ENCODE peak calls at places on chromosomes 2 and 18, in ten cellular contexts. One of them, this sample, is unnamed.

GRCh38 chr2:39181297-39181696 is 60.4 kb upstream of the SOS1 start:
- DNase-seq in EL: no peak
- DNase-seq in thoracic aorta: no peak
- DNase-seq in lower leg skin: no peak
- DNase-seq in lower lobe of right lung: no peak
- DNase-seq in HFF-Myc: peak
- DNase-seq in ELF-1: no peak
- DNase-seq in activated CD4-positive, alpha-beta T cell treated with anti-CD3 and anti-CD28 coated beads for 24 hours: no peak
- DNase-seq in NCI-H2227 treated with DMSO at 0.1 percent for 48 hours: no peak
- DNase-seq in HS-5: no peak
- DNase-seq in this sample: no peak

GRCh38 chr2:177281400-177282021 is 17.0 kb upstream of the NFE2L2 start:
- DNase-seq in EL: no peak
- DNase-seq in thoracic aorta: no peak
- DNase-seq in lower leg skin: no peak
- DNase-seq in lower lobe of right lung: peak
- DNase-seq in HFF-Myc: no peak
- DNase-seq in ELF-1: no peak
- DNase-seq in activated CD4-positive, alpha-beta T cell treated with anti-CD3 and anti-CD28 coated beads for 24 hours: no peak
- DNase-seq in NCI-H2227 treated with DMSO at 0.1 percent for 48 hours: no peak
- DNase-seq in HS-5: no peak
- DNase-seq in this sample: no peak

GRCh38 chr2:173184031-173185004 is 108.7 kb downstream of the MAP3K20 start:
- DNase-seq in EL: peak
- DNase-seq in thoracic aorta: peak
- DNase-seq in lower leg skin: peak
- DNase-seq in lower lobe of right lung: no peak
- DNase-seq in HFF-Myc: peak
- DNase-seq in ELF-1: no peak
- DNase-seq in activated CD4-positive, alpha-beta T cell treated with anti-CD3 and anti-CD28 coated beads for 24 hours: no peak
- DNase-seq in NCI-H2227 treated with DMSO at 0.1 percent for 48 hours: no peak
- DNase-seq in HS-5: peak
- DNase-seq in this sample: peak

GRCh38 chr18:22637787-22638186 is 220.1 kb upstream of the CTAGE1 start:
- DNase-seq in EL: peak
- DNase-seq in thoracic aorta: no peak
- DNase-seq in lower leg skin: no peak
- DNase-seq in lower lobe of right lung: no peak
- DNase-seq in HFF-Myc: peak
- DNase-seq in ELF-1: no peak
- DNase-seq in activated CD4-positive, alpha-beta T cell treated with anti-CD3 and anti-CD28 coated beads for 24 hours: no peak
- DNase-seq in NCI-H2227 treated with DMSO at 0.1 percent for 48 hours: no peak
- DNase-seq in HS-5: peak
- DNase-seq in this sample: no peak

GRCh38 chr2:73099486-73099885 is 13.3 kb downstream of the RAB11FIP5 start:
- DNase-seq in EL: no peak
- DNase-seq in thoracic aorta: no peak
- DNase-seq in lower leg skin: no peak
- DNase-seq in lower lobe of right lung: no peak
- DNase-seq in HFF-Myc: no peak
- DNase-seq in ELF-1: no peak
- DNase-seq in activated CD4-positive, alpha-beta T cell treated with anti-CD3 and anti-CD28 coated beads for 24 hours: no peak
- DNase-seq in NCI-H2227 treated with DMSO at 0.1 percent for 48 hours: no peak
- DNase-seq in HS-5: no peak
- DNase-seq in this sample: no peak

GRCh38 chr2:240510513-240511210 is 47.1 kb downstream of the ANKMY1 start:
- DNase-seq in EL: no peak
- DNase-seq in thoracic aorta: no peak
- DNase-seq in lower leg skin: no peak
- DNase-seq in lower lobe of right lung: no peak
- DNase-seq in HFF-Myc: no peak
- DNase-seq in ELF-1: no peak
- DNase-seq in activated CD4-positive, alpha-beta T cell treated with anti-CD3 and anti-CD28 coated beads for 24 hours: no peak
- DNase-seq in NCI-H2227 treated with DMSO at 0.1 percent for 48 hours: no peak
- DNase-seq in HS-5: no peak
- DNase-seq in this sample: no peak

GRCh38 chr2:27807476-27807875 is 36.0 kb downstream of the MRPL33 start:
- DNase-seq in EL: peak
- DNase-seq in thoracic aorta: no peak
- DNase-seq in lower leg skin: no peak
- DNase-seq in lower lobe of right lung: peak
- DNase-seq in HFF-Myc: no peak
- DNase-seq in ELF-1: peak
- DNase-seq in activated CD4-positive, alpha-beta T cell treated with anti-CD3 and anti-CD28 coated beads for 24 hours: no peak
- DNase-seq in NCI-H2227 treated with DMSO at 0.1 percent for 48 hours: no peak
- DNase-seq in HS-5: no peak
- DNase-seq in this sample: peak

GRCh38 chr2:189581354-189582139 is 961 bp upstream of the SLC40A1 start:
- DNase-seq in EL: peak
- DNase-seq in thoracic aorta: no peak
- DNase-seq in lower leg skin: no peak
- DNase-seq in lower lobe of right lung: peak
- DNase-seq in HFF-Myc: no peak
- DNase-seq in ELF-1: peak
- DNase-seq in activated CD4-positive, alpha-beta T cell treated with anti-CD3 and anti-CD28 coated beads for 24 hours: no peak
- DNase-seq in NCI-H2227 treated with DMSO at 0.1 percent for 48 hours: no peak
- DNase-seq in HS-5: no peak
- DNase-seq in this sample: peak

GRCh38 chr2:192026064-192026715 is 168.5 kb downstream of the TMEFF2 start:
- DNase-seq in EL: no peak
- DNase-seq in thoracic aorta: no peak
- DNase-seq in lower leg skin: no peak
- DNase-seq in lower lobe of right lung: no peak
- DNase-seq in HFF-Myc: no peak
- DNase-seq in ELF-1: no peak
- DNase-seq in activated CD4-positive, alpha-beta T cell treated with anti-CD3 and anti-CD28 coated beads for 24 hours: no peak
- DNase-seq in NCI-H2227 treated with DMSO at 0.1 percent for 48 hours: peak
- DNase-seq in HS-5: no peak
- DNase-seq in this sample: peak

GRCh38 chr2:237097326-237097910 is 11.7 kb downstream of the COPS8 start:
- DNase-seq in EL: no peak
- DNase-seq in thoracic aorta: no peak
- DNase-seq in lower leg skin: no peak
- DNase-seq in lower lobe of right lung: no peak
- DNase-seq in HFF-Myc: no peak
- DNase-seq in ELF-1: no peak
- DNase-seq in activated CD4-positive, alpha-beta T cell treated with anti-CD3 and anti-CD28 coated beads for 24 hours: no peak
- DNase-seq in NCI-H2227 treated with DMSO at 0.1 percent for 48 hours: no peak
- DNase-seq in HS-5: no peak
- DNase-seq in this sample: no peak

GRCh38 chr2:42182654-42183308 is 13.6 kb downstream of the EML4 start:
- DNase-seq in EL: no peak
- DNase-seq in thoracic aorta: no peak
- DNase-seq in lower leg skin: no peak
- DNase-seq in lower lobe of right lung: no peak
- DNase-seq in HFF-Myc: no peak
- DNase-seq in ELF-1: no peak
- DNase-seq in activated CD4-positive, alpha-beta T cell treated with anti-CD3 and anti-CD28 coated beads for 24 hours: no peak
- DNase-seq in NCI-H2227 treated with DMSO at 0.1 percent for 48 hours: no peak
- DNase-seq in HS-5: no peak
- DNase-seq in this sample: no peak

GRCh38 chr18:79416022-79416676 is 20.4 kb downstream of the NFATC1 start:
- DNase-seq in EL: no peak
- DNase-seq in thoracic aorta: no peak
- DNase-seq in lower leg skin: no peak
- DNase-seq in lower lobe of right lung: no peak
- DNase-seq in HFF-Myc: no peak
- DNase-seq in ELF-1: no peak
- DNase-seq in activated CD4-positive, alpha-beta T cell treated with anti-CD3 and anti-CD28 coated beads for 24 hours: no peak
- DNase-seq in NCI-H2227 treated with DMSO at 0.1 percent for 48 hours: no peak
- DNase-seq in HS-5: no peak
- DNase-seq in this sample: no peak

GRCh38 chr18:3029215-3029972 is 16.4 kb upstream of the LPIN2 start:
- DNase-seq in EL: no peak
- DNase-seq in thoracic aorta: no peak
- DNase-seq in lower leg skin: no peak
- DNase-seq in lower lobe of right lung: no peak
- DNase-seq in HFF-Myc: no peak
- DNase-seq in ELF-1: no peak
- DNase-seq in activated CD4-positive, alpha-beta T cell treated with anti-CD3 and anti-CD28 coated beads for 24 hours: no peak
- DNase-seq in NCI-H2227 treated with DMSO at 0.1 percent for 48 hours: no peak
- DNase-seq in HS-5: no peak
- DNase-seq in this sample: no peak

GRCh38 chr2:175158894-175159293 is 9.1 kb downstream of the ATF2 start:
- DNase-seq in EL: no peak
- DNase-seq in thoracic aorta: no peak
- DNase-seq in lower leg skin: no peak
- DNase-seq in lower lobe of right lung: no peak
- DNase-seq in HFF-Myc: no peak
- DNase-seq in ELF-1: no peak
- DNase-seq in activated CD4-positive, alpha-beta T cell treated with anti-CD3 and anti-CD28 coated beads for 24 hours: no peak
- DNase-seq in NCI-H2227 treated with DMSO at 0.1 percent for 48 hours: no peak
- DNase-seq in HS-5: no peak
- DNase-seq in this sample: no peak

GRCh38 chr2:161041356-161041755 is 118.9 kb upstream of the TANK start:
- DNase-seq in EL: no peak
- DNase-seq in thoracic aorta: no peak
- DNase-seq in lower leg skin: no peak
- DNase-seq in lower lobe of right lung: no peak
- DNase-seq in HFF-Myc: no peak
- DNase-seq in ELF-1: no peak
- DNase-seq in activated CD4-positive, alpha-beta T cell treated with anti-CD3 and anti-CD28 coated beads for 24 hours: no peak
- DNase-seq in NCI-H2227 treated with DMSO at 0.1 percent for 48 hours: no peak
- DNase-seq in HS-5: no peak
- DNase-seq in this sample: no peak

GRCh38 chr2:178829981-178830380 is 22.8 kb upstream of the TTN start:
- DNase-seq in EL: no peak
- DNase-seq in thoracic aorta: no peak
- DNase-seq in lower leg skin: no peak
- DNase-seq in lower lobe of right lung: no peak
- DNase-seq in HFF-Myc: no peak
- DNase-seq in ELF-1: no peak
- DNase-seq in activated CD4-positive, alpha-beta T cell treated with anti-CD3 and anti-CD28 coated beads for 24 hours: no peak
- DNase-seq in NCI-H2227 treated with DMSO at 0.1 percent for 48 hours: no peak
- DNase-seq in HS-5: no peak
- DNase-seq in this sample: no peak

GRCh38 chr2:25398534-25398933 is 56.8 kb upstream of the DNMT3A start:
- DNase-seq in EL: no peak
- DNase-seq in thoracic aorta: no peak
- DNase-seq in lower leg skin: no peak
- DNase-seq in lower lobe of right lung: no peak
- DNase-seq in HFF-Myc: no peak
- DNase-seq in ELF-1: no peak
- DNase-seq in activated CD4-positive, alpha-beta T cell treated with anti-CD3 and anti-CD28 coated beads for 24 hours: no peak
- DNase-seq in NCI-H2227 treated with DMSO at 0.1 percent for 48 hours: no peak
- DNase-seq in HS-5: no peak
- DNase-seq in this sample: no peak

GRCh38 chr2:236871500-236872001 is 214.1 kb upstream of the COPS8 start:
- DNase-seq in EL: peak
- DNase-seq in thoracic aorta: no peak
- DNase-seq in lower leg skin: peak
- DNase-seq in lower lobe of right lung: peak
- DNase-seq in HFF-Myc: peak
- DNase-seq in ELF-1: peak
- DNase-seq in activated CD4-positive, alpha-beta T cell treated with anti-CD3 and anti-CD28 coated beads for 24 hours: no peak
- DNase-seq in NCI-H2227 treated with DMSO at 0.1 percent for 48 hours: no peak
- DNase-seq in HS-5: peak
- DNase-seq in this sample: no peak

GRCh38 chr2:160924936-160925353 is 235.3 kb upstream of the TANK start:
- DNase-seq in EL: no peak
- DNase-seq in thoracic aorta: no peak
- DNase-seq in lower leg skin: no peak
- DNase-seq in lower lobe of right lung: no peak
- DNase-seq in HFF-Myc: no peak
- DNase-seq in ELF-1: no peak
- DNase-seq in activated CD4-positive, alpha-beta T cell treated with anti-CD3 and anti-CD28 coated beads for 24 hours: no peak
- DNase-seq in NCI-H2227 treated with DMSO at 0.1 percent for 48 hours: no peak
- DNase-seq in HS-5: no peak
- DNase-seq in this sample: peak

GRCh38 chr2:158998486-158999248 is 30.2 kb downstream of the TANC1 start:
- DNase-seq in EL: peak
- DNase-seq in thoracic aorta: peak
- DNase-seq in lower leg skin: no peak
- DNase-seq in lower lobe of right lung: no peak
- DNase-seq in HFF-Myc: no peak
- DNase-seq in ELF-1: peak
- DNase-seq in activated CD4-positive, alpha-beta T cell treated with anti-CD3 and anti-CD28 coated beads for 24 hours: no peak
- DNase-seq in NCI-H2227 treated with DMSO at 0.1 percent for 48 hours: no peak
- DNase-seq in HS-5: no peak
- DNase-seq in this sample: no peak

GRCh38 chr18:58808349-58808748 is 56.3 kb upstream of the ZNF532 start:
- DNase-seq in EL: no peak
- DNase-seq in thoracic aorta: no peak
- DNase-seq in lower leg skin: no peak
- DNase-seq in lower lobe of right lung: no peak
- DNase-seq in HFF-Myc: no peak
- DNase-seq in ELF-1: peak
- DNase-seq in activated CD4-positive, alpha-beta T cell treated with anti-CD3 and anti-CD28 coated beads for 24 hours: no peak
- DNase-seq in NCI-H2227 treated with DMSO at 0.1 percent for 48 hours: no peak
- DNase-seq in HS-5: no peak
- DNase-seq in this sample: peak

GRCh38 chr2:240919161-240919781 is 13.1 kb downstream of the CROCC2 start:
- DNase-seq in EL: no peak
- DNase-seq in thoracic aorta: no peak
- DNase-seq in lower leg skin: peak
- DNase-seq in lower lobe of right lung: no peak
- DNase-seq in HFF-Myc: no peak
- DNase-seq in ELF-1: peak
- DNase-seq in activated CD4-positive, alpha-beta T cell treated with anti-CD3 and anti-CD28 coated beads for 24 hours: no peak
- DNase-seq in NCI-H2227 treated with DMSO at 0.1 percent for 48 hours: no peak
- DNase-seq in HS-5: no peak
- DNase-seq in this sample: no peak

This sample was measured in GM23338.